ENCODE peak calls at places on chromosomes 5 and 9, in five cellular contexts. N, G, M, P and H are unnamed samples.

GRCh38 chr9:91771027-91771426 is 179.0 kb downstream of the ROR2 start:
- DNase-seq in M (no peak), P (no peak), G (no peak), N (peak; percentile 6), H (no peak)

GRCh38 chr9:128792134-128792533 is 5.1 kb downstream of the TBC1D13 start:
- DNase-seq in M (no peak), N (no peak), P (no peak), G (no peak), H (no peak)

GRCh38 chr5:30627945-30628344 is 565.5 kb upstream of the CDH6 start:
- DNase-seq in P (no peak), G (no peak), M (no peak), N (no peak), H (no peak)

GRCh38 chr5:91151947-91152346 is 231.2 kb downstream of the ARRDC3 start:
- DNase-seq in P (no peak), N (peak; percentile 81), M (peak; percentile 36), G (peak; percentile 32), H (peak; percentile 87)

GRCh38 chr9:16230731-16231130 is 639.7 kb downstream of the BNC2 start:
- DNase-seq in P (no peak), M (no peak), G (no peak), N (no peak), H (no peak)

GRCh38 chr5:22621084-22621483 is 232.1 kb downstream of the CDH12 start:
- DNase-seq in N (no peak), P (no peak), G (no peak), M (no peak), H (no peak)

GRCh38 chr9:116074658-116075057 is 78.9 kb upstream of the PAPPA start:
- DNase-seq in G (no peak), M (no peak), P (no peak), N (peak; percentile 56), H (no peak)

GRCh38 chr5:67400752-67401151 is 204.2 kb upstream of the CD180 start:
- DNase-seq in M (no peak), P (no peak), N (no peak), G (no peak), H (no peak)

GRCh38 chr5:58794875-58795274 is 212.0 kb downstream of the RAB3C start:
- DNase-seq in N (no peak), M (no peak), G (no peak), P (no peak), H (no peak)

GRCh38 chr5:53983568-53984465 is 326.6 kb downstream of the ARL15 start:
- DNase-seq in G (no peak), M (no peak), N (peak; percentile 73), P (no peak), H (no peak)

GRCh38 chr9:124834586-124834985 is 18.7 kb upstream of the WDR38 start:
- DNase-seq in N (peak; percentile 85), P (no peak), G (no peak), M (no peak), H (no peak)

GRCh38 chr9:127958728-127959127 is 21.1 kb upstream of the DPM2 start:
- DNase-seq in P (no peak), M (no peak), G (no peak), N (no peak), H (no peak)

GRCh38 chr9:81589392-81589791 is 100.0 kb downstream of the TLE1 start:
- DNase-seq in P (no peak), N (no peak), G (no peak), M (no peak), H (no peak)

GRCh38 chr9:21967707-21968106 is 26.5 kb downstream of the CDKN2A start:
- DNase-seq in N (no peak), P (no peak), G (no peak), M (no peak), H (no peak)
- H3K9me3 ChIP-seq in N (no peaks in the 10 kb centered on the region), P (no peaks in the 10 kb centered on the region), G (no peaks in the 10 kb centered on the region), M (peaks cover 7% of the 10 kb centered on the region), H (no peaks in the 10 kb centered on the region)

DNA sequence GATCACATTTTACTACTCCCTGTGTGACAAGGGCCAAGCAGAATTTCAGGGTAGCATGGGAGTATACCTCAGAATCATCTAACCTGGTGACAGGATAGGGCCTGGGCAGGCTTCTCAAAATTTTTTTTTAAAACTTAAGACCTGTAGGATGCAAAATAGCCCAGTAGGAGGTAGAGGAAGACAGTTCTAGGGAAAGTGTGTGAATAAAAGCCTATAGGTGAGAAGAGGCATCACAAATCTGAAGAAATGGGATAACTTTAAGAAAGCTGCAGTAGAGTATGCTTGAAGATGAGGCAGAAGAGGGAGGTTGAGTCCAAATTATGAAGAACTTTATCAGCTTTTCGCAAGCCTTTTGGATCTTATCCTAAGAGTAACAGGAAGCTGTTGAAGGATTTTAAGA is 32.3 kb downstream of the CNTRL start:
- DNase-seq in G (no peak), N (peak; percentile 27), P (no peak), M (no peak), H (no peak)
- TF ChIP-seq CTCF in G (no peak), N (peak; percentile 43), P (no peak), M (no peak), H (peak; percentile 27)

DNA sequence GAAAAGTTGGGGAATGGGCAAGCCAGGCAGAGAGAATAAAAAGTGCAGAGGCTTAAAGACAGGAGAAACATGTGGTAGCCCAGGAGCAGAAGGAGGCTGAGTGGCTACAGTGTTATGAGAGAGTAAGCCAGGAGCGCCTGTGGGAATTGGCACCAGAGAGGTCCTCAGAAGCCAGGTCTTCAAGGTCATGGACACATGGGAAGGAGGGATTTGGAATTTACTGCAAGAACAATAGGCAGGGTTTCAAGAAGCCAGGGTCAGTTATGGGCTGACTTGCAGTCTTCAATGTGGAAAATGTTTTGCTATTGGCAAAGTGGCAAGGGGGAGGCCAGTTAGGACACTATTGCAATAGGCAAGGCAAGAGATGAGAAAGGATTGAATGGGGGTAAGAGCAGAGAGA is 29.3 kb downstream of the ERAP1 start:
- DNase-seq in M (no peak), N (no peak), P (no peak), G (peak; percentile 34), H (peak; percentile 26)
- H3K36me3 ChIP-seq in M (no peaks in the 10 kb centered on the region), N (peaks cover 16% of the 10 kb centered on the region), P (peaks cover 99% of the 10 kb centered on the region), G (no peaks in the 10 kb centered on the region), H (peaks cover 23% of the 10 kb centered on the region)

DNA sequence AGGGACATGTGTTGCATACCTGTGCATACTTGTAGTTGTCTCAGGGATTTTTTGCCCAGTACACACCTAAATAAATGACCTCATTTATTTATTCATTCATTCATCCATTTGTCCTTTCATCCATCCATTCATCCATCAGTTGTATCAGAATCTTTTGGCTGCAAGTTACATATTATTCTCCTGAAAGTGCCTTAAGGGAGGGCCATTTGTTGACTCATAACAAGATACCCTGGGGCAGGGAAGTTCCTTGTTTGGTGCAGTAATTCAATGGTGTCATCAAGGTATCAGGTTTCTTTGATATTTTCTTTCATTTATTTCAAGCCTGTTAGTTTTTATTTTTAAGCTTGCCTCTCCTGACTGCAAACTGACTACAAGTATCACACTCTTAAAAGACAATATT is 597.9 kb upstream of the TLE4 start:
- DNase-seq in M (no peak), G (no peak), P (no peak), N (peak; percentile 91), H (no peak)
- H3K9me3 ChIP-seq in M (no peaks in the 10 kb centered on the region), G (no peaks in the 10 kb centered on the region), P (no peaks in the 10 kb centered on the region), N (no peaks in the 10 kb centered on the region), H (no peaks in the 10 kb centered on the region)

GRCh38 chr5:108344103-108344822 is 37.6 kb downstream of the FBXL17 start:
- DNase-seq in M (no peak), G (no peak), N (no peak), P (no peak), H (no peak)

GRCh38 chr5:108340131-108340530 is 41.8 kb downstream of the FBXL17 start:
- DNase-seq in M (no peak), P (no peak), N (no peak), G (no peak), H (no peak)

GRCh38 chr5:108341866-108342265 is 40.0 kb downstream of the FBXL17 start:
- DNase-seq in G (no peak), N (no peak), M (no peak), P (no peak), H (no peak)

GRCh38 chr5:108345541-108346171 is 36.2 kb downstream of the FBXL17 start:
- DNase-seq in G (no peak), N (peak; percentile 77), P (no peak), M (no peak), H (no peak)
- TF ChIP-seq CTCF in G (peak; percentile 33), N (peak; percentile 87), P (peak; percentile 49), M (peak; percentile 55), H (peak; percentile 59)

GRCh38 chr5:72857396-72857795 is 40.9 kb downstream of the TNPO1 start:
- DNase-seq in M (no peak), G (no peak), P (no peak), N (no peak), H (no peak)
- H3K36me3 ChIP-seq in M (no peaks in the 10 kb centered on the region), G (no peaks in the 10 kb centered on the region), P (peaks cover 54% of the 10 kb centered on the region), N (peaks cover 76% of the 10 kb centered on the region), H (peaks cover 33% of the 10 kb centered on the region)